ENCODE peak calls at places on chromosomes 16 and 17, in seven cellular contexts. One of them, this sample, is unnamed.

GRCh38 chr16:13098536-13098935 is 197.1 kb downstream of the SHISA9 start:
- DNase-seq in right cardiac atrium: no peak
- DNase-seq in tibial artery: no peak
- DNase-seq in HuH-7.5: no peak
- DNase-seq in NCI-H69: no peak
- DNase-seq in upper lobe of left lung: no peak
- DNase-seq in Calu3: no peak
- DNase-seq in this sample: no peak

GRCh38 chr17:65638221-65638940 is 76.9 kb upstream of the AXIN2 start:
- DNase-seq in right cardiac atrium: no peak
- DNase-seq in upper lobe of left lung: no peak
- DNase-seq in HuH-7.5: no peak
- DNase-seq in NCI-H69: no peak
- DNase-seq in tibial artery: no peak
- DNase-seq in Calu3: no peak
- DNase-seq in this sample: no peak

GRCh38 chr17:6753565-6753964 is 2.3 kb upstream of the XAF1 start:
- DNase-seq in Calu3: no peak
- DNase-seq in right cardiac atrium: no peak
- DNase-seq in tibial artery: no peak
- DNase-seq in NCI-H69: no peak
- DNase-seq in upper lobe of left lung: no peak
- DNase-seq in HuH-7.5: no peak
- DNase-seq in this sample: peak

GRCh38 chr17:76145231-76146052 is 4.4 kb upstream of the FOXJ1 start:
- DNase-seq in tibial artery: peak
- DNase-seq in Calu3: no peak
- DNase-seq in NCI-H69: peak
- DNase-seq in HuH-7.5: no peak
- DNase-seq in right cardiac atrium: no peak
- DNase-seq in upper lobe of left lung: no peak
- DNase-seq in this sample: no peak

GRCh38 chr17:57708401-57708800 is 36.7 kb downstream of the CCDC182 start:
- DNase-seq in upper lobe of left lung: no peak
- DNase-seq in Calu3: no peak
- DNase-seq in NCI-H69: peak
- DNase-seq in HuH-7.5: no peak
- DNase-seq in tibial artery: no peak
- DNase-seq in right cardiac atrium: no peak
- DNase-seq in this sample: peak

GRCh38 chr17:63019138-63019873 is 53.3 kb downstream of the TANC2 start:
- DNase-seq in Calu3: no peak
- DNase-seq in right cardiac atrium: no peak
- DNase-seq in HuH-7.5: no peak
- DNase-seq in upper lobe of left lung: no peak
- DNase-seq in tibial artery: no peak
- DNase-seq in NCI-H69: no peak
- DNase-seq in this sample: no peak

GRCh38 chr17:37299257-37299985 is 76.4 kb upstream of the C17orf78 start:
- DNase-seq in HuH-7.5: no peak
- DNase-seq in right cardiac atrium: no peak
- DNase-seq in Calu3: no peak
- DNase-seq in tibial artery: no peak
- DNase-seq in NCI-H69: peak
- DNase-seq in upper lobe of left lung: no peak
- DNase-seq in this sample: peak

GRCh38 chr16:28596840-28597691 is at the start of gene SULT1A2:
- DNase-seq in HuH-7.5: no peak
- DNase-seq in NCI-H69: no peak
- DNase-seq in right cardiac atrium: peak
- DNase-seq in tibial artery: no peak
- DNase-seq in Calu3: peak
- DNase-seq in upper lobe of left lung: peak
- DNase-seq in this sample: peak

GRCh38 chr16:1918890-1919679 is 870 bp upstream of the HS3ST6 start:
- DNase-seq in HuH-7.5: no peak
- DNase-seq in upper lobe of left lung: no peak
- DNase-seq in Calu3: no peak
- DNase-seq in tibial artery: no peak
- DNase-seq in right cardiac atrium: no peak
- DNase-seq in NCI-H69: no peak
- DNase-seq in this sample: no peak

GRCh38 chr17:57342963-57343589 is 86.8 kb downstream of the MSI2 start:
- DNase-seq in tibial artery: no peak
- DNase-seq in Calu3: no peak
- DNase-seq in NCI-H69: no peak
- DNase-seq in HuH-7.5: peak
- DNase-seq in upper lobe of left lung: no peak
- DNase-seq in right cardiac atrium: no peak
- DNase-seq in this sample: no peak

GRCh38 chr17:564526-564925 is 150.1 kb downstream of the VPS53 start:
- DNase-seq in tibial artery: no peak
- DNase-seq in HuH-7.5: no peak
- DNase-seq in right cardiac atrium: no peak
- DNase-seq in upper lobe of left lung: no peak
- DNase-seq in Calu3: no peak
- DNase-seq in NCI-H69: no peak
- DNase-seq in this sample: no peak

GRCh38 chr17:14304876-14305636 is 4.2 kb downstream of the HS3ST3B1 start:
- DNase-seq in right cardiac atrium: no peak
- DNase-seq in HuH-7.5: peak
- DNase-seq in Calu3: no peak
- DNase-seq in tibial artery: no peak
- DNase-seq in NCI-H69: peak
- DNase-seq in upper lobe of left lung: no peak
- DNase-seq in this sample: no peak

GRCh38 chr16:49748322-49748721 is 107.6 kb downstream of the ZNF423 start:
- DNase-seq in Calu3: no peak
- DNase-seq in right cardiac atrium: no peak
- DNase-seq in NCI-H69: peak
- DNase-seq in tibial artery: no peak
- DNase-seq in HuH-7.5: no peak
- DNase-seq in upper lobe of left lung: no peak
- DNase-seq in this sample: no peak

GRCh38 chr16:19005561-19006445 is 22.1 kb downstream of the TMC7 start:
- DNase-seq in Calu3: peak
- DNase-seq in HuH-7.5: peak
- DNase-seq in right cardiac atrium: no peak
- DNase-seq in upper lobe of left lung: no peak
- DNase-seq in NCI-H69: peak
- DNase-seq in tibial artery: no peak
- DNase-seq in this sample: no peak

GRCh38 chr16:53358884-53359283 is 75.4 kb upstream of the RBL2 start:
- DNase-seq in upper lobe of left lung: no peak
- DNase-seq in HuH-7.5: no peak
- DNase-seq in right cardiac atrium: no peak
- DNase-seq in Calu3: no peak
- DNase-seq in NCI-H69: peak
- DNase-seq in tibial artery: no peak
- DNase-seq in this sample: peak

GRCh38 chr17:17398188-17398927 is 78.4 kb upstream of the MED9 start:
- DNase-seq in HuH-7.5: no peak
- DNase-seq in tibial artery: no peak
- DNase-seq in upper lobe of left lung: no peak
- DNase-seq in right cardiac atrium: peak
- DNase-seq in Calu3: no peak
- DNase-seq in NCI-H69: peak
- DNase-seq in this sample: no peak

GRCh38 chr17:82205720-82206508 is 6.7 kb downstream of the CCDC57 start:
- DNase-seq in upper lobe of left lung: peak
- DNase-seq in right cardiac atrium: peak
- DNase-seq in Calu3: peak
- DNase-seq in NCI-H69: peak
- DNase-seq in HuH-7.5: peak
- DNase-seq in tibial artery: peak
- DNase-seq in this sample: peak

GRCh38 chr17:47838636-47839035 is 2.4 kb downstream of the SCRN2 start:
- DNase-seq in tibial artery: no peak
- DNase-seq in NCI-H69: no peak
- DNase-seq in upper lobe of left lung: no peak
- DNase-seq in Calu3: no peak
- DNase-seq in right cardiac atrium: peak
- DNase-seq in HuH-7.5: no peak
- DNase-seq in this sample: no peak

GRCh38 chr17:75512946-75513666 is 2.2 kb downstream of the CASKIN2 start:
- DNase-seq in tibial artery: no peak
- DNase-seq in NCI-H69: no peak
- DNase-seq in right cardiac atrium: no peak
- DNase-seq in Calu3: no peak
- DNase-seq in HuH-7.5: no peak
- DNase-seq in upper lobe of left lung: no peak
- DNase-seq in this sample: no peak